ENCODE peak calls at places on chromosomes 5 and 9, in six cellular contexts. Z, R, H, I, D and E are unnamed samples.

GRCh38 chr5:126525630-126526245 is 69.3 kb downstream of the ALDH7A1 start:
- DNase-seq in I (peak), D (no peak), R (no peak), Z (no peak), H (peak), E (no peak)

GRCh38 chr9:136014147-136014927 is 53.2 kb upstream of the UBAC1 start:
- DNase-seq in D (no peak), I (no peak), H (no peak), Z (no peak), R (no peak), E (peak)

GRCh38 chr9:133460405-133461175 is 812 bp downstream of the CACFD1 start:
- DNase-seq in D (no peak), R (peak), H (peak), I (peak), Z (peak), E (peak)

GRCh38 chr9:115668506-115668905 is 485.1 kb upstream of the PAPPA start:
- DNase-seq in D (no peak), Z (no peak), R (no peak), I (no peak), H (no peak), E (no peak)

GRCh38 chr9:137303031-137303892 is 1.2 kb upstream of the NRARP start:
- DNase-seq in Z (no peak), H (no peak), R (no peak), I (peak), D (no peak), E (no peak)

GRCh38 chr5:177431317-177432142 is 5.1 kb downstream of the GRK6 start:
- DNase-seq in Z (peak), R (no peak), H (no peak), D (peak), I (no peak), E (peak)

GRCh38 chr5:45796959-45797553 is 100.9 kb upstream of the HCN1 start:
- DNase-seq in D (no peak), H (no peak), Z (no peak), I (no peak), R (peak), E (no peak)

GRCh38 chr5:17257705-17258273 is 40.4 kb downstream of the BASP1 start:
- DNase-seq in D (peak), R (no peak), H (no peak), Z (no peak), I (no peak), E (no peak)

GRCh38 chr9:107945961-107946360 is 456.4 kb upstream of the KLF4 start:
- DNase-seq in Z (no peak), D (no peak), H (no peak), R (no peak), I (no peak), E (no peak)

GRCh38 chr9:72836790-72837189 is 116.1 kb downstream of the ALDH1A1 start:
- DNase-seq in R (no peak), I (no peak), D (no peak), Z (no peak), H (no peak), E (no peak)

GRCh38 chr5:154405078-154405792 is 40.6 kb upstream of the SAP30L start:
- DNase-seq in H (peak), I (peak), Z (peak), D (no peak), R (peak), E (peak)

GRCh38 chr5:136200761-136201160 is 7.8 kb upstream of the SMIM32 start:
- DNase-seq in D (no peak), H (no peak), R (no peak), I (peak), Z (no peak), E (no peak)

GRCh38 chr9:70081120-70081495 is 37.5 kb downstream of the MAMDC2 start:
- DNase-seq in R (no peak), D (no peak), Z (no peak), H (no peak), I (no peak), E (no peak)

GRCh38 chr5:169029087-169029486 is 271.9 kb downstream of the SLIT3 start:
- DNase-seq in R (no peak), H (no peak), Z (no peak), I (no peak), D (no peak), E (no peak)

DNA sequence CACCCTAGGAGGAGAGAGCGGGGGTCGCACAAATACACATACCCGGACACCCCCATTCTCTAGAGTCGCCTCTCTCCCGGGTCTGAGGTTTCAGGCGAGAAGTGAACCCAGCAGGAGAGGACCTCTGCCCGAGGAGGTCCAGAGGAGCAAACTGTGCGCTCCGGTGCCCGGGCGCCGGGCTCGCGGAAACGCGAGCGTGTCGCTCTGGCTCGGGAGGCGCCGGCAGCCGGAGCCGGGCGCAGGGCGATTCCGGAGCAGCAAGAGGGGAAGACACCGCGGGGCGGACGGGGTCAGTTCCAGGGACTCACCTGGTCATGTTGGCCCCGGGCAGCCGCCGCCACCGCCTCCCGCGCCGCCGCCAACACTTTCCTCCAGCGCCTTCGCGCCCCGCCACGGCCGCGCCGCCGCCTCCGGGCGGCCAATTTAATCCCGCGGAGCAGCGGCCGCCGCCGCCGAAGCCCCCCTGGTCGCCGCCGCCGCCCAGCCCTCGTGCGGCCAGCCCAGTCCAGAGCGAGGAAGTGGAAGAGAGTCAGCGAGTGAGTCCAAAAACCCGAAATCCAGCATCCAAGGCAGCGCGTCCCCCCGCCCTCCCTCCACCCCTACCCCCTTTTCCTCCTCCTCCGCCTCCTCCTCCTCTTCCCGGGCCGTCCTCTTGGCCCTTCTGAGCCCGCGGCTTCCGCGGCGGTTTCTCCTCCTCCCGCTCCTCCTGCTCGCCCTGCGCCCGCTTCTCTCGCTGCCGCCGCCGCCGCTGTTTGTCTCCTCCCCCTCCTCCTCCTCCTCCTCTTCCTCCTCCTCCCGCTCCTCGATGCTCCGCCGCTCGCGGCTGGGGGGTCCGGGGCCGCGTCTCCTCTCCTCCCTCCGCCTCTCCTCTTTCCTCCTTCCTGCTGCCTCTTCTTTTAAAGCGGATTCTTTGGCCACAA is 1058.0 kb upstream of the DMAC1 start:
- DNase-seq in I (peak), R (no peak), D (no peak), Z (no peak), H (no peak), E (no peak)
- TF ChIP-seq POLR2A in I (peak), R (no peak), D (no peak), Z (no peak), H (no peak), E (no peak)

GRCh38 chr5:173767580-173768266 is 120.4 kb upstream of the CPEB4 start:
- DNase-seq in H (peak), D (no peak), Z (no peak), I (no peak), R (no peak), E (no peak)
- TF ChIP-seq TAF1 in H (no peak), D (no peak), Z (no peak), I (no peak), R (no peak), E (no peak)

DNA sequence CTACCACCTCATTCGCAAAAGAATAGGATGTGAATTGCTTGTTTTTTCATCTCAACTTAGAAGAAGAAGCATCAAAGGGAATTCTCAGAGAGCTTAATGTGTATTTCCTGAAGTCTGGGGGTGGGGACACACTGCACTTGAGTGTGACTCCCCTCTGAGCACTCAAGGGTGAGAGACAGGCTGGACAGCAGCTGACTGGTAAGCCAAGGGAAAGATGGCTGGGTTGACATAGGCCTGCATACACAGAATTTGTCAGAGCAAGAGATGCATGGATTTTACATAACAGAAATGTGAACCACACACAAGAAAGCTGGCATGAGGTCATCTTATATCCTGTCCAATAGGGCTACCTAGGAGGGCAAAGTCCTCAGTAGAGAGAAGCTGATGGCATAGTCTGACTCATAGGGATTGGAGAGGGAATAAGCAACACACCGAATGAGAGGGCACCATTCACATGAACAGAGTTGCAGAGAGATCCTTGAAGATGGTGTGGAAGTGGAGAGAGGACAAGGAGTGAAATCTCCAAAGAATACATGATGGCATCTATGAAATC is 114.3 kb upstream of the EPB41L4A start:
- DNase-seq in R (no peak), H (peak), Z (no peak), D (no peak), I (no peak), E (no peak)
- TF ChIP-seq POLR2A in R (no peak), H (no peak), Z (no peak), D (no peak), I (no peak), E (no peak)

GRCh38 chr5:179585903-179586511 is 35.7 kb downstream of the RUFY1 start:
- DNase-seq in H (no peak), Z (no peak), I (no peak), D (no peak), R (no peak), E (no peak)

GRCh38 chr5:179588166-179588565 is 35.3 kb downstream of the HNRNPH1 start:
- DNase-seq in R (no peak), D (no peak), I (no peak), H (no peak), Z (no peak), E (no peak)
- TF ChIP-seq TAF1 in R (no peak), D (no peak), I (no peak), H (no peak), Z (no peak), E (no peak)

DNA sequence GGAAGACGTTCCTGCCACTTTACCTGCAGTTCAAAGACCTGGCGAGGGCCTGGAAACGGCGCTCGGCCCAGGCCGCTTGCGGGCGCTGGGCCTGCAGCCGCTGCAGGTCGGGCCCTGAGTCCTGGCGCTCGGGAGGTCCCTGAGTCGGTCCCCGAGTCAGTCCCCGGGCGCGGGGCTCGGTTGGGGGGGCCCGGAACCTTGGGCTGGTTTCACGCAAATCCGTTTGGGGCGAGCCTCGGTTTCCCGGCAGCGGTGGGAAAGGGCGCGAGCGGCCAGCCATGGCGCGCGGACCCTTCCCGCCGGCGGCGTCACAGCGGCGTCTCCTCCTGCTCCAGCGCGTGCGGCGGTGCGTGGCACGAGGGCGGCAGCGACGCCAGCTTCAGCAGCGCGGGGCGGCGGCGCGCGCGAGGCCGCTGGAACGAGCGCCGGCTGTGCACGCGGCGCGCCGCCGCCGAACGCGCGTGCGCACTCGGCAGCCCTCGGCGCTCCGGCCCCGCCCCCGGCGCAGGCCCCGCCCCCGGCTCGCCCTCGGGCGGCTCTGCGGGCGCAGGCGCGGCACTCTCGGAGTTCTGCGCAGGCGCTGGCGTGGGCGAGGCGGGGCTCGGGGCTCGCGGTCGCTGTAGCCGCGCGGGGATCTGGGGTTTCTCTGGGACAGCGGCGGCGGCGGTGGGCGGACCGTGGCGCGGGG is 29.8 kb downstream of the EXOC3 start:
- DNase-seq in Z (peak), R (peak), I (peak), H (peak), D (no peak), E (peak)
- TF ChIP-seq POLR2A in Z (peak), R (peak), I (peak), H (peak), D (peak), E (peak)

DNA sequence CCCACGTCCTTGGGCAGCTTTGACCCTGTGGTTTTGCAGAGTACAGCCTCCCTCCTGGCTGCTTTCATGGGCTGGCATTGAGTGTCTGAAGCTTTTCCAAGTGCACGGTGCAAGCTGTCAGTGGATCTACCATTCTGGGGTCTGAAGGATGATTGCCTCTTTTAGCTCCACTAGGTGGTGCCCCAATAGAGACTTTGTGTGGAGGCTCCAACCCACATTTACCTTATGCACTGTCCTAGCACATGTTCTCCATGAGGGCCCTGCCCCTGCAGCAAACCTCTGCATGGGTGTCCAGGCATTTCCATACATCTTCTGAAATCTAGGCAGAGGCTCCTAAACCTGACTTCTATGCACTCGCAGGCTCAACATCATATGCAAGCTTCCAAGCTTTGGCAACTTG is 644.2 kb upstream of the CDH9 start:
- DNase-seq in Z (no peak), D (no peak), R (no peak), H (peak), I (peak), E (no peak)
- TF ChIP-seq TAF1 in Z (no peak), D (no peak), R (no peak), H (no peak), I (no peak), E (no peak)

GRCh38 chr5:97183100-97183929 is at the start of gene RIOK2:
- DNase-seq in I (peak), H (peak), Z (peak), D (peak), R (peak), E (peak)
- TF ChIP-seq POLR2A in I (peak), H (peak), Z (peak), D (peak), R (peak), E (peak)

DNA sequence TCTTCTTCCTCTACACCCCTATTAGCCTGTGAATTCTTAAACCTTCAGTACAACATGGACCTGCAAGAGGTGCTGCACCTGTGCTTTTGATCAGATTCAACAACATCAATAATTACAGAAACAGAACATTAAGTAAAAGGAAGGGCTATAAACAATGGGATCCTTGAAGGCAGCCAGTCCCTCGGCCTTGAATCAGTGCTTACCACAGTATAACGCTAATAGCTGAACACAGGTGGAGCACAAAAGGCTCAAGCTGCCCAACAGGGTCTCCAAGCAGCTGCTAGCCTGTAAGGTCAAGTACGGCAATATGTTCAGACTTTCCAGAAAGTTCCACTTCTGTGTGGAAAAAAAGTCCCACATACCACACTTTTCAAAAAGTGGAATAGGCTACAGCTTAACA is 61.9 kb upstream of the ITGA1 start:
- DNase-seq in Z (no peak), H (no peak), R (no peak), I (no peak), D (no peak), E (no peak)
- TF ChIP-seq TAF1 in Z (no peak), H (no peak), R (no peak), I (no peak), D (no peak), E (no peak)

GRCh38 chr5:180810210-180811011 is 7.8 kb upstream of the MGAT1 start:
- DNase-seq in H (peak), R (peak), Z (peak), D (peak), I (peak), E (peak)

GRCh38 chr5:180811012-180811622 is 8.5 kb upstream of the MGAT1 start:
- DNase-seq in I (no peak), R (no peak), Z (no peak), D (no peak), H (no peak), E (no peak)

GRCh38 chr5:180807654-180808414 is 5.2 kb upstream of the MGAT1 start:
- DNase-seq in D (no peak), H (no peak), R (no peak), Z (no peak), I (no peak), E (no peak)

GRCh38 chr5:180808461-180809000 is 5.9 kb upstream of the MGAT1 start:
- DNase-seq in H (peak), D (no peak), R (peak), I (no peak), Z (no peak), E (no peak)

GRCh38 chr5:180809403-180810209 is 7.0 kb upstream of the MGAT1 start:
- DNase-seq in Z (peak), H (peak), D (no peak), I (no peak), R (peak), E (peak)
- TF ChIP-seq POLR2A in Z (no peak), H (peak), D (no peak), I (no peak), R (peak), E (no peak)